ENCODE peak calls at places on chromosomes 11 and 22, in five cellular contexts. N is hepatocyte, E is transverse colon, T is IMR-90, B is fibroblast of lung. W is an unnamed sample.
A peak's percentile ranks its signal among the peaks of the same experiment; 100 is the strongest.

GRCh38 chr22:25364736-25365241 is 145.3 kb downstream of the CRYBB2 start:
- DNase-seq in N (no peak), E (peak; percentile 70), B (no peak), T (peak; percentile 20), W (peak; percentile 50)

GRCh38 chr22:50672041-50672440 is 582 bp upstream of the SHANK3 start:
- DNase-seq in T (no peak), N (peak; percentile 4), B (no peak), E (no peak), W (no peak)

GRCh38 chr11:36411202-36411640 is 98.9 kb downstream of the TRAF6 start:
- DNase-seq in B (no peak), E (peak; percentile 22), T (no peak), N (no peak), W (peak; percentile 60)

GRCh38 chr22:19129871-19130270 is 1.2 kb upstream of the TSSK2 start:
- DNase-seq in T (no peak), N (no peak), E (no peak), B (no peak), W (no peak)

GRCh38 chr22:29344137-29344536 is 28.6 kb upstream of the RASL10A start:
- DNase-seq in N (peak; percentile 61), B (peak; percentile 99), E (peak; percentile 45), T (peak; percentile 79), W (peak; percentile 79)

GRCh38 chr11:68215087-68215445 is 2.0 kb upstream of the KMT5B start:
- DNase-seq in T (no peak), N (no peak), E (no peak), B (no peak), W (peak; percentile 67)

GRCh38 chr11:85967457-85967856 is 101.4 kb downstream of the PICALM start:
- DNase-seq in N (no peak), E (no peak), T (no peak), B (no peak), W (no peak)

GRCh38 chr11:44744160-44744559 is 17.4 kb downstream of the TSPAN18 start:
- DNase-seq in B (no peak), E (no peak), T (peak; percentile 44), N (no peak), W (no peak)

GRCh38 chr11:83831929-83832328 is 545.8 kb upstream of the CCDC90B start:
- DNase-seq in E (no peak), N (no peak), B (no peak), T (no peak), W (no peak)

GRCh38 chr11:28529540-28530410 is 421.6 kb downstream of the METTL15 start:
- DNase-seq in E (no peak), T (peak; percentile 82), B (peak; percentile 65), N (peak; percentile 60), W (no peak)

GRCh38 chr22:24414984-24415945 is 12.1 kb upstream of the ADORA2A start:
- DNase-seq in B (no peak), E (no peak), T (peak; percentile 53), N (no peak), W (no peak)

GRCh38 chr11:6746086-6746618 is 25.6 kb downstream of the OR2AG2 start:
- DNase-seq in T (no peak), N (no peak), B (no peak), E (peak; percentile 55), W (no peak)

GRCh38 chr22:27892811-27893210 is 26.2 kb downstream of the PITPNB start:
- DNase-seq in T (no peak), N (no peak), B (no peak), E (no peak), W (no peak)

GRCh38 chr22:41478473-41478872 is 9.6 kb downstream of the ACO2 start:
- DNase-seq in B (no peak), N (no peak), E (no peak), T (no peak), W (no peak)

GRCh38 chr11:92528051-92528450 is 303.4 kb downstream of the FAT3 start:
- DNase-seq in T (peak; percentile 46), E (no peak), B (peak; percentile 95), N (no peak), W (no peak)

GRCh38 chr11:105693075-105693474 is 83.2 kb downstream of the GRIA4 start:
- DNase-seq in T (no peak), N (no peak), E (no peak), B (no peak), W (no peak)

GRCh38 chr11:65468874-65469333 is 29.9 kb upstream of the MALAT1 start:
- DNase-seq in T (no peak), E (peak; percentile 94), B (peak; percentile 20), N (peak; percentile 91), W (peak; percentile 91)

DNA sequence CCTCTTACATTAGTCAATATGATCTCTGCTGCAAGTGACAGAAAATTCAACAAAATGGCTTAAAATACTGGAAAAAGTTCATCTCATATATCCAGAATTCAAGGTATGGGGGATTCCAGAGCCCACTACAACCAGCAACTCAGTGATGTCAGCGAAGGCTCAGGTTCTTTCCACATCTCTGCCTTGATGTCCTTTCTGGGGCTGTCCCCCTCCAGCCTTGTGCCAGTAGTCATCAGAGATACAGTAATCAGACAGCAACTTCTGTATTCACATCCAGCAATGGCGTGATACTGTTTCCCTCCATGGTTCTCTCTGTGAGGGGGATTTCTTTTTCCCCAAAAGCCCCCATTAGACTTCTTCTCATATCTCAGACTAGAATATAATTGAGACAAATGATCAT is 103.4 kb upstream of the USP47 start:
- DNase-seq in E (no peak), B (no peak), N (no peak), T (no peak), W (no peak)
- H3K4me1 ChIP-seq in E (no peaks in the 10 kb centered on the region), B (no peaks in the 10 kb centered on the region), N (no peaks in the 10 kb centered on the region), T (no peaks in the 10 kb centered on the region), W (no peaks in the 10 kb centered on the region)

DNA sequence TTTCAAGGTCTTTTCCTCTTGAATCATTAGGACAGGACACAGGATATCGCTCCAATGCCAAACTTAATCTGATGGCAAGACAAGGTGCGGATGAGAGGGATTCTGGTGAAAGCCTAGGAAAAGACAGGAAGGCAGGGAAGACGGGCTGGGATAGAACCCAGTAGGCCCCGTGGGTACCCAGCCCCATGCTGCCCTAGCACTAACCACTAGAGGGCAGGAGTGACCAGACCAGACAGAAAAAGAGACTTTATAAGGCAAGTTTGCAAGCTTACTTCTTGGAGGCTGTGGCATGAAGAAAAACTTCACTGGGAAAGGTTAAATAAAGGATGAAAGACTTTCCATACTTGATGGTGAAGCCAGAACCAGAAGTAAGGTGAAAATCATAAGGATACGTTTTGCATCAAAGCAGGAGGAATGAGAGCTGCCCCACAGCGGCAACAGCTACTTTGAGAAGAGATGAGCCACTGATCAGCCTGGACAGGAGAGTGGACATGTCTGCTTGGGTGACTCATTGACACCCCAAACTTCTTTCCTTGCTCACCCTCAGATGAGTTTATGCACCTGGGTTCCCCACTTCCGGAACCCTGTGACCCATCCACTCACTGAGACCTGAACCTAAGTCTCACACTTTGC is 39.8 kb downstream of the SYN3 start:
- DNase-seq in B (peak; percentile 21), E (peak; percentile 39), T (peak; percentile 29), N (peak; percentile 75), W (peak; percentile 52)
- TF ChIP-seq CTCF in B (peak; percentile 90), E (peak; percentile 76), T (peak; percentile 73), N (peak; percentile 78), W (peak; percentile 91)

GRCh38 chr11:71266114-71266833 is 13.9 kb upstream of the SHANK2 start:
- DNase-seq in E (peak; percentile 75), T (no peak), B (no peak), N (peak; percentile 59), W (peak; percentile 68)
- H3K4me1 ChIP-seq in E (no peaks in the 10 kb centered on the region), T (peaks cover 8% of the 10 kb centered on the region), B (no peaks in the 10 kb centered on the region), N (peaks cover 23% of the 10 kb centered on the region), W (no peaks in the 10 kb centered on the region)

GRCh38 chr11:70942593-70942992 is 309.8 kb downstream of the SHANK2 start:
- DNase-seq in T (no peak), E (no peak), N (no peak), B (no peak), W (no peak)
- TF ChIP-seq CTCF in T (no peak), E (no peak), N (peak; percentile 29), B (no peak), W (no peak)

DNA sequence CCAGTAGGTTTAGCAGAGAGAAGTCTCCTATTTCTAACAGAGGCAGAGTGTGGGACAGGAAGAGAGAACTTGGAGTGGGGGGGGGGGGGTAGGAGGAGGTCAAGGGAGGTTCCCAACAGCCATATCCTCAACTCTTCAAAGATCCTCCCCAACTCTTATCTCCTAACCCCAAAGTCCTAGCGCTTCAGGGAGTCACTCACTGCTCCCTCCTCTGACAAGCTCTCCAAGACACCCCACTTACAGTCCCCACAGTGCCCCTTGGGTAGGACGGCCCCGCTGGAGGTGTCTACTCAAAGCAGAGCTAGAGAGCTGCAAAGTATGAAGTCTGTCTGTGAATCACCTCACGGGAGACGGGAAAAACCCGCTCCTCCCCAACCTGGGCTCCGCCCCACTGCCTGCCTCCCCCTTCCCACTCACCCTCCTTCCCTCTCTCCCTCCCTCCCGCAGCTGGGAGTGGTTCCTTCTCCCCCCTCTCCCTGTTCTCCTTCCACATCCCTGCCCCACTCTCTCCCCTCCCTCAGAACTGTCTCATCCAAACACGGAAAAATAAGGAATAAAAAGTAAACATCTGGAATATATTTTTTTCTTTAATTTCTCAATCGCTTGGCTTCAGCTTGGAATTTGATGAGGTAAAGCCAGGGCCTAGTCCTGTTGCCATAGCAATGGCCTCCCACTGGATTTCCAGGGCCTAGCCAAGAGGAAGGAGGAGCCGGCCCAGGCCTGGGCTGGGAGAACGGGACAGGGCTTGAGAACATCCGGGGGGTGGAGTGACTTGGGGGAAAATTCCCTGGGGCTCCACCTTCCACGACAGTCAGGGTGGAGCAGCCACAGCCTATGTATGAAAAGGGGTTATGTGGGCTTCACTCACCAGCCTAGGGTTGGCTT is 2.5 kb downstream of the TNKS1BP1 start:
- DNase-seq in N (peak; percentile 96), B (peak; percentile 98), E (peak; percentile 90), T (peak; percentile 98), W (peak; percentile 92)
- H3K4me1 ChIP-seq in N (peaks cover 44% of the 10 kb centered on the region), B (peaks cover 41% of the 10 kb centered on the region), E (peaks cover 31% of the 10 kb centered on the region), T (peaks cover 27% of the 10 kb centered on the region), W (peaks cover 79% of the 10 kb centered on the region)

DNA sequence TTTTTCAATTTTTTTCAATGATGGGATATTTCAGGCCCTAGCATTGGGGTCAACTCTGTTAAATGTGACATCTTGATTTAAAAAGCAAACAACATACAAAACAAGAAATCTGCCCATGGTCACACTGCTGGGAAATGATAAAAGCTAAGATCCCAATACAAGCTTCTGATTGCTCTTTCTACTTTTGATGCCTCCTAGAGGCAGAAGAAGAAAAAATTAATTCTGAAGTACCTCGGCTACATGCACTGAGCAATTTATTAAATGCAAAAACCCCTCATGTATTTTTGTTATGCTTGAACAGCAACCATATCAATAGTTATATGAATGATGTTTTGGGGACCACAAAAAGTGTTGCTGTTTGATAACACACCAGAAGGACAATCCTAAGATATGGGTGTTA is 342.1 kb upstream of the NARS2 start:
- DNase-seq in N (no peak), T (peak; percentile 6), B (no peak), E (no peak), W (no peak)
- TF ChIP-seq CTCF in N (no peak), T (peak; percentile 29), B (no peak), E (no peak), W (no peak)

W was measured in lower lobe of right lung.